ENCODE peak calls at places on chromosomes 5 and 9, in nine cellular contexts. G is glomerular endothelial cell; J is astrocyte of the hippocampus; M is activated CD4-positive, CD25-positive, alpha-beta regulatory T cell; T is WERI-Rb-1; N is T-helper 2 cell; O is lower lobe of right lung; C is NCI-H774; V is central memory CD8-positive, alpha-beta T cell. U is an unnamed sample.

GRCh38 chr5:14036514-14036913 is 92.0 kb upstream of the DNAH5 start:
- DNase-seq in N (no peak), G (no peak), C (no peak), J (peak), V (no peak), T (no peak), M (no peak), O (no peak), U (no peak)

GRCh38 chr5:17828709-17829108 is 194.4 kb downstream of the TAF11L14 start:
- DNase-seq in C (no peak), O (no peak), M (no peak), N (no peak), G (no peak), V (no peak), T (no peak), J (peak), U (no peak)

GRCh38 chr9:111632051-111632450 is 917 bp downstream of the DNAJC25 start:
- DNase-seq in C (no peak), G (no peak), T (no peak), N (no peak), J (no peak), M (no peak), V (no peak), O (no peak), U (no peak)

GRCh38 chr9:18632624-18633407 is 158.9 kb downstream of the ADAMTSL1 start:
- DNase-seq in J (peak), V (no peak), C (no peak), N (no peak), M (no peak), T (no peak), O (no peak), G (peak), U (no peak)

GRCh38 chr5:153504726-153505125 is 14.3 kb downstream of the GRIA1 start:
- DNase-seq in T (no peak), V (no peak), M (no peak), J (no peak), G (no peak), N (no peak), C (peak), O (no peak), U (no peak)

GRCh38 chr9:113616716-113617496 is 153.4 kb downstream of the RGS3 start:
- DNase-seq in N (no peak), O (no peak), V (no peak), M (no peak), G (no peak), J (no peak), C (no peak), T (no peak), U (no peak)

GRCh38 chr9:120580591-120580896 is 577 bp upstream of the CDK5RAP2 start:
- DNase-seq in T (no peak), O (no peak), J (no peak), V (no peak), N (no peak), M (no peak), G (no peak), C (no peak), U (no peak)

GRCh38 chr5:151357792-151358191 is 10.4 kb upstream of the SLC36A2 start:
- DNase-seq in O (no peak), G (no peak), N (no peak), J (no peak), M (no peak), V (no peak), T (no peak), C (no peak), U (no peak)

GRCh38 chr5:123881791-123882244 is 369.8 kb downstream of the CSNK1G3 start:
- DNase-seq in O (no peak), C (no peak), V (no peak), M (no peak), N (no peak), J (peak), T (no peak), G (peak), U (no peak)

GRCh38 chr5:109585012-109585599 is 104.6 kb upstream of the MAN2A1 start:
- DNase-seq in M (no peak), O (no peak), V (no peak), N (no peak), G (peak), J (peak), T (no peak), C (no peak), U (no peak)

U was measured in naive B cell.